ENCODE peak calls at places on chromosomes 13 and 19, in five cellular contexts. W is astrocyte, R is fibroblast of lung, B is IMR-90, U is GM23338. T is an unnamed sample. For H3K36me3, the result is how much of the 10 kb centered on the place peaks cover.

GRCh38 chr19:15702590-15702930 is 25.3 kb upstream of the OR10H2 start:
- DNase-seq in W (no peak), R (peak), B (no peak), U (peak), T (peak)

GRCh38 chr19:28242317-28242927 is 970.5 kb downstream of the UQCRFS1 start:
- DNase-seq in W (no peak), R (peak), B (no peak), U (peak), T (peak)

GRCh38 chr19:14473073-14473790 is 1.9 kb downstream of the PTGER1 start:
- DNase-seq in W (no peak), R (no peak), B (no peak), U (peak), T (no peak)

GRCh38 chr13:50080856-50081105 is 65.5 kb downstream of the KCNRG start:
- DNase-seq in W (no peak), R (peak), B (peak), U (no peak), T (peak)

GRCh38 chr13:97136418-97136817 is 85.7 kb upstream of the MBNL2 start:
- DNase-seq in W (no peak), R (no peak), B (no peak), U (no peak), T (no peak)

GRCh38 chr13:33450956-33451709 is 165.6 kb upstream of the STARD13 start:
- DNase-seq in W (no peak), R (no peak), B (no peak), U (no peak), T (no peak)

GRCh38 chr19:38388310-38389100 is at the start of gene SPRED3:
- DNase-seq in W (no peak), R (peak), B (peak), U (peak), T (no peak)

GRCh38 chr13:75908137-75908536 is 272.0 kb downstream of the LMO7 start:
- DNase-seq in W (no peak), R (peak), B (no peak), U (no peak), T (no peak)

GRCh38 chr13:23610966-23611486 is 40.8 kb downstream of the TNFRSF19 start:
- DNase-seq in W (peak), R (peak), B (peak), U (no peak), T (no peak)

GRCh38 chr19:5559804-5560133 is 8.0 kb downstream of the TINCR start:
- DNase-seq in W (no peak), R (no peak), B (no peak), U (no peak), T (no peak)
- TF ChIP-seq CTCF in W (no peak), R (no peak), B (no peak), U (no peak), T (no peak)

DNA sequence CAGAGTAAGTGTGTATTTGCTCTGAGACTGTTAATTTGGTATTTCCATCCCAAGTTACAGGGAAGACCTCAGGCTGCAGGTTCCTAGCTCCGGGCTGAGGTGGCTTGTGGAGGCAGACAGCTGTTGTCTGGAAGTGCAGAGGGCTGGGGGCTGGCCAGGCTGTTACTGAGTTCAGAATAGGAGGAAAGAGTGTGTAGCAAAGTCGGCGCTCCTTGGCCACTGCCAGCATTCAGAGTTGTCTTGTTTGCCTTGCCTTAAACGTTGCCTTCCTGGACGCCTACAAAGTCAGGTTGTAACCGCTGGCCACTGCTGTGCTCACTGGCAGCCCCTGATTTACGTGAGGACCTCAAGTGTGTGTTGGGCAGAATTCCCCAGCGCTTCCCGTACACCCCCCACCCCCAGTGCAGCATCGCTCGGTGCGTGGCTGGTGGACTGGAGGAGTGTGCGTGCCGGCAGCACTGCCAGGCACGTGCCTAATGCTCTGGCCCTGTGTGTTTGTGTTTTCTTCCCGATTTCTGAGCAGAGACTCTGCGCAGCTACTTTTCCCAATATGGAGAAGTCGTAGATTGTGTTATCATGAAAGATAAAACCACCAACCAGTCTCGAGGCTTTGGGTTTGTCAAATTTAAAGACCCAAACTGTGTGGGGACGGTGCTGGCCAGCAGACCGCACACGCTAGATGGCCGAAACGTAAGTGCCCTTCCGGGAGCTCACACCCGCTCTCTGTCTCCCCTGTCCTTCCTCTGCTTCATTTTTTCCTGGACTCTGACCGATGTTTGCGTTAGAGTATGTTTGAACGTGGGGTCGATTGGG is 10.5 kb downstream of the DAZAP1 start:
- DNase-seq in W (no peak), R (no peak), B (no peak), U (no peak), T (no peak)
- H3K36me3 ChIP-seq in W (under half), R (under half), B (under half), U (under half), T (under half)

DNA sequence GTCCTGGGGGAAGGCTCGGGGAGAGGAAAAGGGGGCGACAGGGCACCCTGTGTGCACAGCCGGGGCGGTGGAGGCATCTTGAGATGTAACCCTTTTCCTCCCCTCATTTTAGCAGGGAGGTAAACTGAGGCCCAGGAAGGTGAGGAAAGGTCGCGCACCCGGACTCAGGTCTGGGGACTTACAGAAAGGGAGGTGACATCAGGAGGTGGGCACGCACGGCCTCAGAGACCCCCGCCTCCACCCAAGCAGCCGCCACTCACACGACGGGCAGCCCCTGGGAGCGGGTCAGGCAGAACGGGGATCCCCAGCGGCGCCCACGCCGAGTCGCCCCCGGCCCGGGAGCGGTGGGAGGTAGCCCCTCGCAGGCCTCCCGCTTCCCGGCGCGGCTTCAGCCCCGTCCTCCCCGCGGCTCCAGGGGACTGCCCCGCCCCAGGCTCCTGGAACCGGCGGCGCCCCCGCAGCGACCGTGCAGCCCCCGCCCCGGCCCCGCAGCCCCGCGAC is 477 bp downstream of the PIP5K1C start:
- DNase-seq in W (no peak), R (no peak), B (no peak), U (no peak), T (no peak)
- H3K4me3 ChIP-seq in W (peak), R (peak), B (peak), U (peak), T (peak)

GRCh38 chr13:78764665-78765064 is 105.7 kb upstream of the OBI1 start:
- DNase-seq in W (no peak), R (no peak), B (no peak), U (peak), T (no peak)
- TF ChIP-seq CTCF in W (no peak), R (no peak), B (no peak), U (peak), T (no peak)

GRCh38 chr19:1271528-1272422 is 2.6 kb downstream of the CIRBP start:
- DNase-seq in W (no peak), R (no peak), B (no peak), U (no peak), T (no peak)
- H3K36me3 ChIP-seq in W (under half), R (under half), B (under half), U (under half), T (under half)

GRCh38 chr13:99258210-99258860 is at the start of gene GPR18:
- DNase-seq in W (no peak), R (peak), B (peak), U (no peak), T (no peak)
- H3K4me3 ChIP-seq in W (no peak), R (no peak), B (no peak), U (no peak), T (no peak)